ENCODE peak calls at places on chromosomes 5 and 9, in nine cellular contexts. U is foreskin fibroblast; E is astrocyte of the spinal cord; S is AML-193; J is natural killer cell treated with Interleukin-12 subunit alpha and Interleukin-12 subunit beta and Interleukin-15 and Interleukin-18, amount 100 ng/mL, for 72 hours; C is fibroblast of the conjunctiva; Z is midbrain; B is activated CD4-positive, alpha-beta T cell treated with anti-CD3 and anti-CD28 coated beads, Interleukin-2, amount 50 U/mL, for 4 hours; G is effector CD4-positive, alpha-beta T cell. L is an unnamed sample.

GRCh38 chr9:128503870-128504269 is 649 bp upstream of the GLE1 start:
- DNase-seq in G (no peak), E (no peak), C (no peak), S (no peak), U (peak), Z (no peak), B (no peak), J (no peak), L (peak)

GRCh38 chr5:17217421-17218352 is at the start of gene BASP1:
- DNase-seq in E (peak), B (no peak), S (no peak), Z (peak), C (no peak), G (no peak), J (no peak), U (peak), L (peak)

GRCh38 chr9:135179041-135179440 is 91.6 kb downstream of the OLFM1 start:
- DNase-seq in U (no peak), J (no peak), C (no peak), B (no peak), E (no peak), G (no peak), Z (no peak), S (no peak), L (no peak)

GRCh38 chr5:95424016-95424415 is 32.9 kb downstream of the FAM81B start:
- DNase-seq in Z (no peak), E (no peak), S (no peak), B (no peak), J (no peak), C (no peak), G (no peak), U (no peak), L (no peak)

GRCh38 chr5:53027913-53028312 is 38.8 kb downstream of the ITGA2 start:
- DNase-seq in Z (no peak), B (no peak), E (peak), U (peak), G (no peak), J (no peak), S (peak), C (peak), L (no peak)

GRCh38 chr5:135543151-135543818 is 7.5 kb upstream of the NEUROG1 start:
- DNase-seq in J (no peak), E (peak), C (no peak), G (no peak), U (no peak), Z (no peak), B (no peak), S (no peak), L (peak)

GRCh38 chr9:68791169-68791568 is 86.1 kb downstream of the PIP5K1B start:
- DNase-seq in E (no peak), U (no peak), C (no peak), B (no peak), S (no peak), Z (no peak), G (no peak), J (no peak), L (no peak)

GRCh38 chr9:33765411-33765810 is 29.9 kb upstream of the PRSS3 start:
- DNase-seq in U (peak), G (no peak), Z (no peak), B (no peak), E (peak), S (no peak), J (no peak), C (no peak), L (no peak)

GRCh38 chr5:61362796-61363364 is 30.8 kb downstream of the ZSWIM6 start:
- DNase-seq in B (no peak), S (peak), G (no peak), U (peak), E (no peak), Z (no peak), J (no peak), C (no peak), L (peak)

GRCh38 chr9:68418259-68418845 is 61.9 kb downstream of the PGM5 start:
- DNase-seq in J (no peak), Z (no peak), E (no peak), B (no peak), U (no peak), G (no peak), C (no peak), S (no peak), L (no peak)

GRCh38 chr5:135375040-135375439 is 24.0 kb downstream of the MACROH2A1 start:
- DNase-seq in C (no peak), E (no peak), B (no peak), S (no peak), G (no peak), Z (peak), U (peak), J (no peak), L (no peak)

L was measured in GM23338.